ENCODE peak calls at places on chromosome 4, in ten cellular contexts. Q is Jurkat, Clone E6-1; T is lower lobe of right lung; S is GM12864; L is neural progenitor cell; J is fibroblast of the aortic adventitia; K is pancreas; D is skeletal muscle cell; I is fibroblast of pulmonary artery; N is Karpas-422. B is an unnamed sample.

GRCh38 chr4:145488310-145488709 is 6.7 kb downstream of the SMAD1 start:
- DNase-seq in Q (no peak), T (no peak), S (no peak), L (no peak), J (no peak), K (no peak), D (no peak), I (no peak), N (no peak), B (no peak)

GRCh38 chr4:175998782-175999181 is 66.9 kb upstream of the WDR17 start:
- DNase-seq in Q (peak), T (no peak), S (no peak), L (peak), J (no peak), K (no peak), D (no peak), I (peak), N (no peak), B (no peak)

GRCh38 chr4:40888916-40889315 is 139.2 kb downstream of the NSUN7 start:
- DNase-seq in Q (no peak), T (no peak), S (no peak), L (no peak), J (no peak), K (no peak), D (no peak), I (no peak), N (no peak), B (no peak)

GRCh38 chr4:154618708-154619315 is 6.4 kb upstream of the FGG start:
- DNase-seq in Q (peak), T (peak), S (peak), L (peak), J (peak), K (peak), D (no peak), I (peak), N (peak), B (no peak)

GRCh38 chr4:145882594-145882993 is 56.0 kb downstream of the ZNF827 start:
- DNase-seq in Q (no peak), T (no peak), S (no peak), L (no peak), J (no peak), K (no peak), D (no peak), I (no peak), N (no peak), B (no peak)

GRCh38 chr4:159250751-159251325 is 148.0 kb downstream of the RAPGEF2 start:
- DNase-seq in Q (no peak), T (no peak), S (no peak), L (no peak), J (no peak), K (no peak), D (no peak), I (no peak), N (no peak), B (peak)

GRCh38 chr4:85861064-85861767 is 386.3 kb downstream of the ARHGAP24 start:
- DNase-seq in Q (no peak), T (no peak), S (no peak), L (no peak), J (peak), K (no peak), D (no peak), I (peak), N (no peak), B (no peak)

GRCh38 chr4:102832105-102832504 is 4.8 kb upstream of the UBE2D3 start:
- DNase-seq in Q (no peak), T (no peak), S (no peak), L (no peak), J (no peak), K (no peak), D (no peak), I (no peak), N (no peak), B (no peak)

GRCh38 chr4:147975325-147975724 is 243.4 kb downstream of the ARHGAP10 start:
- DNase-seq in Q (no peak), T (no peak), S (no peak), L (no peak), J (peak), K (no peak), D (no peak), I (peak), N (no peak), B (no peak)

DNA sequence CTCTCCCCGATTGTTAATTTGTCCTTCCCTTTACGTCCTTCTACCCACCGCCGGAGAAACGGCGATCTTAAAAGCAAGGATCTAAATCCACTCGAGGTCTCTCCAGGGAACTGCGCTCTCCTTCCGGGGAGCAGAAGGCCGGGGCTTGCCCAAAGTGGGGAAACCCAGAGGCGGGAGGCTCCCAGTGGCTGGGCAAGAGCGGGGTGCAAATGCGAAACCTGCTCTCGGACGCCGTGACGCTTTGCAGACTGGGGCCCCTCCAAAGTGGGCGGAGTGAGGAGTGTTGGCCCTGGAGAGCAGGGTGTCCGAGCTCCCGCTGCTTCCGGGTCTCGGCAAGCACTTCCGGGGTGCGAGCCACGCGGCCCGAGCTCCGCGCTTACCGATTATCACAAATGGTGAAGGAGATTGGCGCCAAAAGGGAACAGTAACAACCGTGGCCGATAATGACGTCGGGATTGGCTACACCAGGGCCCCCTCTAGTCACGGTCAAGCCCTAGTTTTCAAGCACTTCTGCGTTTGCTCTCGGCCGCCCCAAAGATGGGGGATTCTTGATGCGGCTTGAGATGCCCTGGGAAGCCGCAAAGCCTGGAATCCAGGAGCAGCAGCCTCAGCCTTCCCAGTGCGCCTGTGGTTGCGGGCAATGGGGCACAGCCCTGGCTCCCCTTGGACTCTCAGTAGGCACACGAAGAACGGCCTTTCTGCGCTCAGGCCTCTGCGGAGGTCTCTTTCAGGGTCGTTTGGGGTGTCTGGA is 29.0 kb downstream of the HAND2 start:
- DNase-seq in Q (no peak), T (no peak), S (peak), L (no peak), J (no peak), K (no peak), D (no peak), I (no peak), N (no peak), B (no peak)
- H3K4me3 ChIP-seq in Q (no peak), T (peak), S (peak), L (peak), J (no peak), K (peak), D (no peak), I (no peak), N (no peak), B (no peak)

GRCh38 chr4:79652726-79653125 is 244.7 kb upstream of the GK2 start:
- DNase-seq in Q (no peak), T (no peak), S (no peak), L (no peak), J (no peak), K (no peak), D (no peak), I (no peak), N (no peak), B (no peak)

GRCh38 chr4:79651516-79651915 is 243.5 kb upstream of the GK2 start:
- DNase-seq in Q (no peak), T (no peak), S (no peak), L (no peak), J (peak), K (no peak), D (no peak), I (peak), N (no peak), B (no peak)

GRCh38 chr4:79653871-79654270 is 245.8 kb upstream of the GK2 start:
- DNase-seq in Q (no peak), T (no peak), S (no peak), L (no peak), J (no peak), K (no peak), D (no peak), I (no peak), N (no peak), B (no peak)

GRCh38 chr4:79650794-79651431 is 242.9 kb upstream of the GK2 start:
- DNase-seq in Q (no peak), T (no peak), S (no peak), L (no peak), J (peak), K (no peak), D (peak), I (peak), N (no peak), B (no peak)

DNA sequence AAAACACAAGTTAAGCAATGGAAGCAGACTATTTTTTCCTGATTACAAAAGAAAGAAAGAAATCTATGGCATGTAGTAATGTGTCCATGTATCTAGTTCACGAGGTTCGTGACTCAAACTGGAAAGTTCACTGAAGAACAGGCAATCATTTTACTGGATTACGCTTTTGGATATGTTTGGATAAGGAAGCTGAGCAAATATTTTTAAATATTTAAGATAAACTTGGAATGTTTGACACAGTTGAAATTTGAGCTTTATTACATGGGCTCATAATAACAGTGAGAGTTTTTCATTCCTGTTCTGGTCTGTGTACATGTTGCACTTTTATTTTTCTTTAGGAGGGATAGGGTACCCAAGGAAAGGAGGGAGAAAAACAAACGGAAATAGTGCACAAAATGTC is 244.2 kb upstream of the GK2 start:
- DNase-seq in Q (no peak), T (no peak), S (no peak), L (no peak), J (peak), K (no peak), D (no peak), I (peak), N (no peak), B (no peak)
- H3K4me3 ChIP-seq in Q (no peak), T (no peak), S (no peak), L (no peak), J (no peak), K (no peak), D (no peak), I (no peak), N (no peak), B (no peak)

DNA sequence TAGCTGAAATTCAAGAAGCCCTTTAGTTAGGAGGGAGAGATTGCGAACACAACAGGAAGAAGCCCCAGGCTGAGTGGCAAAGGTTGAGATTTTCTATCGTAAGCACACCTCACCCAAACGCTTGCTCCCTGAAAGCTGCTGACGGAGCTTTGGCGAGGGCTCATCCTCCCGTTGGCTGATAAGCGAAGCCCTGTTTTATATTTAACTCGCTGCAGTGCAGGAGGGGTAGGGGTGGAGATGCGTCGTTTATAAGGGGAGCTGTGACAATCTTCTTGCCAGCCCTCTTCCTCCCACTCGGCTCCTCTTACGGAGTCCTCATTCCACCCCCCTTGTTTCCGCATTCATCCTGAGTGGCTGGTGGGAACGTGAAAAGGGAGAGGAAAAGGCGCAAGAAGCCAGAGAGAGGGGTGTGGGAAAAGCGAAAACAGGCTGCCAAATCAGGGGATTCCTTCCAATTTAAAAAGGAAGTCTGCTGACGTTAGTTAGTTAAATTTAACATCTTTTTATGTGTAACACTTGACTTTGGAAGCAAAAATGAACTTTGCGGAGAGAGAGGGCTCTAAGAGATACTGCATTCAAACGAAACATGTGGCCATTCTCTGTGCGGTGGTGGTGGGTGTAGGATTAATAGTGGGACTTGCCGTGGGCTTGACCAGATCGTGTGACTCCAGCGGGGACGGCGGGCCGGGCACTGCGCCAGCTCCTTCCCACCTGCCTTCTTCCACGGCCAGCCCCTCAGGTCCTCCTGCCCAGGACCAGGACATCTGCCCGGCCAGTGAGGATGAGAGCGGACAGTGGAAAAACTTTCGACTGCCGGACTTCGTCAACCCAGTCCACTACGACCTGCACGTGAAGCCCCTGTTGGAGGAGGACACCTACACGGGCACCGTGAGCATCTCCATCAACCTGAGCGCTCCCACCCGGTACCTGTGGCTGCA is at the start of gene ENPEP:
- DNase-seq in Q (no peak), T (no peak), S (no peak), L (no peak), J (peak), K (no peak), D (peak), I (peak), N (no peak), B (no peak)
- H3K4me3 ChIP-seq in Q (no peak), T (peak), S (no peak), L (no peak), J (peak), K (no peak), D (peak), I (peak), N (no peak), B (no peak)

GRCh38 chr4:125322363-125322730 is 7.6 kb downstream of the FAT4 start:
- DNase-seq in Q (no peak), T (no peak), S (no peak), L (no peak), J (peak), K (no peak), D (peak), I (peak), N (no peak), B (no peak)

GRCh38 chr4:125325733-125326132 is 11.0 kb downstream of the FAT4 start:
- DNase-seq in Q (no peak), T (no peak), S (no peak), L (no peak), J (no peak), K (no peak), D (no peak), I (no peak), N (no peak), B (no peak)

GRCh38 chr4:125321709-125322362 is 7.1 kb downstream of the FAT4 start:
- DNase-seq in Q (no peak), T (no peak), S (no peak), L (no peak), J (peak), K (no peak), D (peak), I (peak), N (no peak), B (no peak)

GRCh38 chr4:125319311-125319710 is 4.6 kb downstream of the FAT4 start:
- DNase-seq in Q (no peak), T (no peak), S (no peak), L (no peak), J (peak), K (no peak), D (no peak), I (peak), N (no peak), B (no peak)

GRCh38 chr4:125323547-125324100 is 8.9 kb downstream of the FAT4 start:
- DNase-seq in Q (no peak), T (no peak), S (no peak), L (peak), J (peak), K (no peak), D (no peak), I (peak), N (no peak), B (no peak)
- H3K4me3 ChIP-seq in Q (no peak), T (peak), S (no peak), L (peak), J (peak), K (peak), D (no peak), I (peak), N (no peak), B (no peak)

GRCh38 chr4:138242830-138243149 is 641 bp upstream of the SLC7A11 start:
- DNase-seq in Q (no peak), T (no peak), S (no peak), L (no peak), J (no peak), K (no peak), D (no peak), I (no peak), N (no peak), B (peak)

GRCh38 chr4:138243369-138243768 is 1.2 kb upstream of the SLC7A11 start:
- DNase-seq in Q (peak), T (no peak), S (no peak), L (no peak), J (peak), K (no peak), D (no peak), I (no peak), N (no peak), B (no peak)

GRCh38 chr4:138239496-138239895 is 2.7 kb downstream of the SLC7A11 start:
- DNase-seq in Q (no peak), T (no peak), S (no peak), L (no peak), J (no peak), K (no peak), D (no peak), I (no peak), N (no peak), B (no peak)

GRCh38 chr4:138241281-138242075 is 671 bp downstream of the SLC7A11 start:
- DNase-seq in Q (no peak), T (no peak), S (no peak), L (peak), J (peak), K (peak), D (no peak), I (peak), N (no peak), B (peak)

DNA sequence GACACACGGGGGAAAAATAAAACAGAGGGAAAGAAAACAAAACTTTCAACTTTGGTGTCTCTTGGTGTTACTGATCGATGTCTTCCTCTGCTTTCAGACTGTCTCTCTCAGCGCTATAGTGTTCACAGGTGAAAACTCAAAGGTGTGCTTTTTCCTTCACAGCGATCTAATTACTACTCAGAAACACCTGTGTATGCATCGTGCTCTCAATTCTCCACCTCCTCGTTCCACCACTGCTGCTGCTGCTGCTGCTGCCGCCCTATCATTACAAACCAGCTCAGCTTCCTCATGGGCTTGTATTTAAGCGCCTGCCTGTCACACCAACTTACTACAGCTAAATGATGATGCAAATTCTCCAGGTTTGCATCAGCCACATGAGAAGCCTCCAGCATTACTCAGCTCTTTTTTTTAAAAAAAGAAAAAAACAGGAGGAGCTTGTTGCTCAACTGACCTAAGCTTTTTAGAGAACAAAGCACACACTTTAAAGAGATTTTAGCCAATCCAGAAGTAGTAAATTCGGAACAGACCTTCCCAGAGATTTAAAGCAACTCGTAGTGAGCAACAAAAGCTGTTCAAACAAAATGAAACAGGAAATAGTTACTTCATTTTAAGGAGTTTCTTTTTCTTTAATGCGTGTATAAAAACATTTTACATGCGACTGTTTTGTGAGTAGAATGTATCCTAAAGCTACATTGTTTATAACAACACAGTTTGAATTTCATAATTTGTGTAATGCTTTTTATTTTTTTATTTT is at the start of gene SLC7A11:
- DNase-seq in Q (peak), T (peak), S (peak), L (peak), J (peak), K (peak), D (peak), I (peak), N (peak), B (peak)
- H3K4me3 ChIP-seq in Q (peak), T (peak), S (peak), L (peak), J (peak), K (peak), D (peak), I (peak), N (peak), B (peak)

DNA sequence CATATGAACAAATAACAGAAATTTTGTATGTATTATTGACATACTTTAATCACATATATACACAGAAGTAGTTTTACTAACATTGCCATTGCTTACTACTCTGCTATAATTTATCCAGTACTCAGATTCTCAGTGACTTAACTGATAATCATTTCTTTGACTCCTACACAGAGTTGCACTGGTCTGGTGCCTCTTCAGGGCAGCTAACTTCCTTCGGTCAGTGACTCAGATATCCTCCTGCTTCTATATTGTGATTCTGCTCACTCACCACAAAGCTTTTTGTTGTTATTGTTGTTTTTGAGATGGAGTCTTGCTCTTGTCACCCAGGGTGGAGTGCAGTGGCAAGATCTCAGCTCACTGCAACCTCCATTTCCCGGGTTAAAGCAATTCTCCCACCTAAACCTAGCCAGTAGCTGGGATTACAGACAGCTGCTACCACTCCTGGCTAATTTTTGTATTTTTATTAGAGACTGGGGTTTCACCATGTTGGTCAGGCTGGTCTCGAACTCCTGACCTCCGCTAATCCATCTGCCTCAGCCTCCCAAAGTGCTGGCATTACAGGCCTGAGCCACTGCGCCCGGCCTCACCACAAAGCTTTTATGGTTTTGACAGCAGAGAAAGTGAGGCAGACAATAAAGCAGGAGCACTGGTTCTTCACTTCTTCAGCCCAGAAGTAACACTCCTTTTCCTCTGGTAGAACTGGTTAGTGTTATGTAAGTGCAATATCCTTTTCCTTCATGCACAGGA is 499.3 kb downstream of the EPHA5 start:
- DNase-seq in Q (no peak), T (no peak), S (no peak), L (no peak), J (no peak), K (no peak), D (no peak), I (peak), N (no peak), B (no peak)
- H3K4me3 ChIP-seq in Q (no peak), T (no peak), S (no peak), L (no peak), J (no peak), K (no peak), D (no peak), I (no peak), N (no peak), B (no peak)